ENCODE peak calls at places on chromosomes 2 and 18, in five cellular contexts. E is HEK293T, M is nucleus accumbens, U is cardiac fibroblast, B is non-pigmented ciliary epithelial cell. G is an unnamed sample.

GRCh38 chr2:236177604-236177966 is 9.4 kb upstream of the GBX2 start:
- DNase-seq in E (peak), M (no peak), U (peak), B (no peak), G (no peak)

GRCh38 chr2:231228223-231228622 is 29.8 kb downstream of the ARMC9 start:
- DNase-seq in E (no peak), M (no peak), U (no peak), B (no peak), G (no peak)

GRCh38 chr2:28895189-28895893 is 874 bp downstream of the WDR43 start:
- DNase-seq in E (peak), M (no peak), U (peak), B (no peak), G (no peak)

GRCh38 chr2:143844986-143845385 is 674.9 kb downstream of the ZEB2 start:
- DNase-seq in E (no peak), M (no peak), U (no peak), B (no peak), G (no peak)

GRCh38 chr2:30272286-30272685 is 41.0 kb downstream of the LBH start:
- DNase-seq in E (no peak), M (no peak), U (no peak), B (no peak), G (no peak)

GRCh38 chr18:42446195-42446594 is 491.2 kb downstream of the PIK3C3 start:
- DNase-seq in E (no peak), M (no peak), U (peak), B (peak), G (peak)

GRCh38 chr2:156340818-156341481 is 8.4 kb upstream of the NR4A2 start:
- DNase-seq in E (no peak), M (no peak), U (peak), B (no peak), G (no peak)

GRCh38 chr2:85419009-85419711 is 646 bp downstream of the SH2D6 start:
- DNase-seq in E (no peak), M (no peak), U (no peak), B (no peak), G (no peak)

GRCh38 chr2:216064014-216064630 is 17.5 kb downstream of the PECR start:
- DNase-seq in E (no peak), M (no peak), U (no peak), B (no peak), G (no peak)

GRCh38 chr2:142082363-142082762 is 48.5 kb downstream of the LRP1B start:
- DNase-seq in E (no peak), M (no peak), U (no peak), B (no peak), G (no peak)

GRCh38 chr2:237171396-237171795 is 85.7 kb downstream of the COPS8 start:
- DNase-seq in E (no peak), M (no peak), U (peak), B (peak), G (peak)

GRCh38 chr2:101089942-101090799 is 61.0 kb downstream of the TBC1D8 start:
- DNase-seq in E (no peak), M (no peak), U (no peak), B (no peak), G (no peak)

GRCh38 chr2:237600205-237600846 is 9.8 kb upstream of the RAB17 start:
- DNase-seq in E (no peak), M (no peak), U (peak), B (no peak), G (no peak)

GRCh38 chr18:24731981-24732380 is 271.5 kb downstream of the HRH4 start:
- DNase-seq in E (no peak), M (no peak), U (no peak), B (no peak), G (no peak)

GRCh38 chr18:29172151-29173015 is 995.5 kb upstream of the CDH2 start:
- DNase-seq in E (no peak), M (no peak), U (no peak), B (no peak), G (no peak)

GRCh38 chr18:62126776-62127175 is 60.1 kb downstream of the PIGN start:
- DNase-seq in E (no peak), M (no peak), U (no peak), B (no peak), G (no peak)

GRCh38 chr2:169397697-169398096 is 35.4 kb upstream of the LRP2 start:
- DNase-seq in E (peak), M (no peak), U (peak), B (no peak), G (no peak)

GRCh38 chr2:225932741-225933413 is 533.4 kb downstream of the NYAP2 start:
- DNase-seq in E (no peak), M (no peak), U (no peak), B (no peak), G (no peak)

GRCh38 chr2:239944706-239945551 is 80.2 kb downstream of the NDUFA10 start:
- DNase-seq in E (no peak), M (no peak), U (peak), B (no peak), G (no peak)

GRCh38 chr18:6681331-6681875 is 48.1 kb upstream of the ARHGAP28 start:
- DNase-seq in E (no peak), M (no peak), U (no peak), B (no peak), G (no peak)

GRCh38 chr2:88483200-88483599 is 30.7 kb upstream of the FOXI3 start:
- DNase-seq in E (no peak), M (no peak), U (no peak), B (no peak), G (no peak)

GRCh38 chr2:145511946-145512345 is 992.0 kb upstream of the ZEB2 start:
- DNase-seq in E (no peak), M (no peak), U (no peak), B (no peak), G (no peak)